ENCODE peak calls at places on chromosomes 3 and 15, in four cellular contexts. E, W, L and P are unnamed samples.

GRCh38 chr15:52486003-52486996 is 42.4 kb downstream of the MYO5A start:
- DNase-seq in E (no peak), W (no peak), L (no peak), P (no peak)

GRCh38 chr15:67504796-67505195 is 16.1 kb upstream of the C15orf61 start:
- DNase-seq in E (no peak), W (no peak), L (no peak), P (no peak)

GRCh38 chr3:197001106-197001971 is 28.3 kb downstream of the MELTF start:
- DNase-seq in E (no peak), W (no peak), L (no peak), P (peak; percentile 60)

GRCh38 chr15:71109130-71109529 is 6.1 kb upstream of the THSD4 start:
- DNase-seq in E (no peak), W (no peak), L (no peak), P (no peak)

GRCh38 chr15:92495468-92495867 is 101.8 kb downstream of the ST8SIA2 start:
- DNase-seq in E (no peak), W (no peak), L (no peak), P (no peak)

GRCh38 chr15:76206325-76206976 is 104.8 kb downstream of the ETFA start:
- DNase-seq in E (no peak), W (no peak), L (no peak), P (peak; percentile 88)

GRCh38 chr3:23495507-23495906 is 292.4 kb downstream of the UBE2E2 start:
- DNase-seq in E (no peak), W (no peak), L (no peak), P (no peak)

GRCh38 chr3:183159319-183159718 is 3.2 kb downstream of the LAMP3 start:
- DNase-seq in E (no peak), W (no peak), L (peak; percentile 39), P (no peak)

GRCh38 chr3:103403191-103403590 is 968.4 kb downstream of the ZPLD1 start:
- DNase-seq in E (no peak), W (no peak), L (no peak), P (no peak)

GRCh38 chr15:52008698-52009434 is 10.2 kb upstream of the MAPK6 start:
- DNase-seq in E (no peak), W (no peak), L (peak; percentile 68), P (no peak)

GRCh38 chr3:188631291-188632010 is 477.5 kb downstream of the LPP start:
- DNase-seq in E (no peak), W (no peak), L (no peak), P (no peak)

GRCh38 chr15:73691398-73691797 is 7.2 kb downstream of the CD276 start:
- DNase-seq in E (no peak), W (no peak), L (peak; percentile 27), P (peak; percentile 42)

GRCh38 chr15:76483752-76484151 is 147.2 kb downstream of the ISL2 start:
- DNase-seq in E (no peak), W (no peak), L (no peak), P (no peak)

GRCh38 chr3:48820626-48821324 is 26.9 kb downstream of the PRKAR2A start:
- DNase-seq in E (no peak), W (no peak), L (no peak), P (no peak)

GRCh38 chr3:19866751-19867347 is 67.2 kb downstream of the EFHB start:
- DNase-seq in E (no peak), W (no peak), L (peak; percentile 75), P (no peak)

GRCh38 chr3:112170046-112170445 is 37.0 kb upstream of the GCSAM start:
- DNase-seq in E (no peak), W (no peak), L (no peak), P (no peak)

GRCh38 chr3:18300916-18301315 is 124.2 kb downstream of the SATB1 start:
- DNase-seq in E (no peak), W (no peak), L (no peak), P (no peak)

GRCh38 chr3:14289590-14290453 is 111.2 kb downstream of the LSM3 start:
- DNase-seq in E (no peak), W (no peak), L (peak; percentile 72), P (no peak)

GRCh38 chr3:16248556-16248955 is 16.2 kb downstream of the DPH3 start:
- DNase-seq in E (no peak), W (no peak), L (no peak), P (peak; percentile 32)

GRCh38 chr3:154421067-154421466 is 8.9 kb downstream of the GPR149 start:
- DNase-seq in E (no peak), W (no peak), L (peak; percentile 18), P (no peak)

GRCh38 chr3:59472541-59472940 is 422.7 kb upstream of the CFAP20DC start:
- DNase-seq in E (no peak), W (no peak), L (no peak), P (no peak)

GRCh38 chr3:69770219-69770618 is 31.0 kb downstream of the MITF start:
- DNase-seq in E (no peak), W (no peak), L (no peak), P (no peak)

GRCh38 chr3:111694471-111694870 is 99.3 kb upstream of the ZBED2 start:
- DNase-seq in E (no peak), W (no peak), L (no peak), P (no peak)

GRCh38 chr3:113019182-113020137 is 28.7 kb downstream of the GTPBP8 start:
- DNase-seq in E (peak; percentile 92), W (peak; percentile 98), L (peak; percentile 91), P (peak; percentile 95)

GRCh38 chr15:34154725-34155204 is 52.9 kb downstream of the PGBD4 start:
- DNase-seq in E (no peak), W (no peak), L (peak; percentile 4), P (no peak)

GRCh38 chr3:141876381-141876890 is at the start of gene ATP1B3:
- DNase-seq in E (peak; percentile 89), W (peak; percentile 92), L (peak; percentile 90), P (peak; percentile 97)

GRCh38 chr3:50724831-50725230 is 50.1 kb downstream of the DOCK3 start:
- DNase-seq in E (no peak), W (no peak), L (no peak), P (no peak)

DNA sequence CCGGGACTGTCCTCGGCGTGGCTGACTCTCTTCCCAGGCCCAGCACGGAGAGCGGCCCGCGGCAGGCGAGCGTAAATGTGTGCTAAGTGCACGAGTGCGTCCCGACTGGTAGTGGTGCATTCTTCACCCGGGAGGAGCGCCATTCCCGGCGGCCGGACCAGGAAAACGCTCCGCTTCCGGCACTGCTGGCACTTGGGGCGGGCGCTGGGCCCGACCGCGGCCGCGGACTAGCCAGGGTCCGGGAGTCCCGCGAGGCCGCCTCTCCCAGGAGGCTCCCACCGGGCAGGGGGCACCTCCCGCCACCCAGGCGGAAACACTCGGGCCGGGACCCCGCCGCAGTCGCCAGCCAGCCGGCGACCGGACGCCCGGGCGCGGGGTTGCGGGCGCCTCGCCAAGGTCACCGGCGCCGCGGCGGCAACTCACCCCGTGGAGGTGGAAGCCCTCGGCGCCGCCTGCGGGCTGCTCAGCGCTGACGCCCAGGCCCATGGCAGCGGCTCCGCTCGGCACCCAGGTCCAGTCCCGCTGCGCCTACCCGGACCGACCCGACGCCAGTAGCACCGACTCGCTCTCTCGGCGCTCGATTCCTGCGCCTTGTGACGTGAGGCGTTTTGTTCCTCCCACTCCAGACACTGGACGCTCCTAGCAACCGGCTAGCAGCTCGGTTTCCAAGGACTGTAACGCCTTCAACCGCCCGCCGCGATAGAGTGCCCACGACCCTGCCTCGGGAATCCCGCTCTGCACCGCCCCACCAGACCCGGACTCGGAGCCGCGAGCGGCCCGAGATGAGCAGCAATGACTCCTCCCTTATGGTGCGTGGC is at the start of the genes GORASP1 and TTC21A:
- DNase-seq in E (peak; percentile 92), W (no peak), L (peak; percentile 92), P (peak; percentile 96)
- TF ChIP-seq POLR2AphosphoS5 in E (peak; percentile 22), W (peak; percentile 97), L (peak; percentile 65), P (peak; percentile 88)

GRCh38 chr3:133964547-133964946 is 65.2 kb downstream of the SLCO2A1 start:
- DNase-seq in E (no peak), W (no peak), L (no peak), P (peak; percentile 40)
- TF ChIP-seq CTCF in E (no peak), W (no peak), L (no peak), P (no peak)

GRCh38 chr3:80999481-80999880 is 762.0 kb downstream of the GBE1 start:
- DNase-seq in E (no peak), W (no peak), L (no peak), P (no peak)

GRCh38 chr3:81003817-81004216 is 757.6 kb downstream of the GBE1 start:
- DNase-seq in E (no peak), W (no peak), L (no peak), P (no peak)

GRCh38 chr3:81005992-81006391 is 755.5 kb downstream of the GBE1 start:
- DNase-seq in E (no peak), W (no peak), L (no peak), P (no peak)

GRCh38 chr3:80998022-80998421 is 763.4 kb downstream of the GBE1 start:
- DNase-seq in E (no peak), W (no peak), L (no peak), P (no peak)

GRCh38 chr3:81003008-81003407 is 758.4 kb downstream of the GBE1 start:
- DNase-seq in E (no peak), W (no peak), L (no peak), P (no peak)
- TF ChIP-seq POLR2AphosphoS5 in E (no peak), W (no peak), L (no peak), P (no peak)

GRCh38 chr15:29125382-29126207 is 144.0 kb downstream of the NSMCE3 start:
- DNase-seq in E (no peak), W (no peak), L (no peak), P (peak; percentile 56)

GRCh38 chr15:29127506-29128430 is 141.9 kb downstream of the NSMCE3 start:
- DNase-seq in E (no peak), W (no peak), L (no peak), P (peak; percentile 70)

GRCh38 chr15:29128671-29129070 is 141.0 kb downstream of the NSMCE3 start:
- DNase-seq in E (no peak), W (no peak), L (no peak), P (peak; percentile 68)

GRCh38 chr15:29126208-29126536 is 143.4 kb downstream of the NSMCE3 start:
- DNase-seq in E (no peak), W (no peak), L (no peak), P (peak; percentile 75)

DNA sequence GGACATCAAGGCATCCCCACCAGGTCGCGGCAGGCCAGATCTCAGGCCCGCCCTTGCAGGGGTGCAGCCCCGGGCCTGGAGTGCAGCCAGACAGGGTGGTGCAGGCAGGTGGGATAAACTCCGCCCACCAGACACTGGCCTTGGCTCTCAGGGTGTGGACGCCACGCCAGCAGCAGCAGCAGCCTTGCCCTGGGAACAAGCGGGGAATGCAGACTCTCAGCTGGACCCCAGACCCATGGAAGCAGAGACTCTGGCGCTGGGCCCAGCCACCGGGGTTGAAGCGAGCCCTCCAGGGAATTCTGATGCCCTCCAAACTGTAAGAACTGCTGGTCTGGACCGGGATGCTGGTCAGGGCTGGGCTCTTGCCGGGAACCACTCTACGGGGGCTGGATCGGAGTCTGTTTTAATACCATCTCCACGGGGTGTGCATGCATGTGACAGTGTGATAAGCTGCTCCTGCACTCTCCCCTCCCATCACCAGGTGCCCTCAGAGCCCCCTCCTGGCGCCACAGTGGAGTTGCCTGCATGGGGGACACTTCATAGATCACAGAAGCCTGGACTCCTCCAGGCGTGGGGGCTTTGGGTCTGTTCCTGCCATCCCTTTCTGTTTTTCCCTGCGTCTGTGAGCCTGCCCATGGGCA is 142.7 kb downstream of the NSMCE3 start:
- DNase-seq in E (no peak), W (no peak), L (peak; percentile 69), P (peak; percentile 66)
- TF ChIP-seq CTCF in E (no peak), W (no peak), L (peak; percentile 50), P (no peak)

DNA sequence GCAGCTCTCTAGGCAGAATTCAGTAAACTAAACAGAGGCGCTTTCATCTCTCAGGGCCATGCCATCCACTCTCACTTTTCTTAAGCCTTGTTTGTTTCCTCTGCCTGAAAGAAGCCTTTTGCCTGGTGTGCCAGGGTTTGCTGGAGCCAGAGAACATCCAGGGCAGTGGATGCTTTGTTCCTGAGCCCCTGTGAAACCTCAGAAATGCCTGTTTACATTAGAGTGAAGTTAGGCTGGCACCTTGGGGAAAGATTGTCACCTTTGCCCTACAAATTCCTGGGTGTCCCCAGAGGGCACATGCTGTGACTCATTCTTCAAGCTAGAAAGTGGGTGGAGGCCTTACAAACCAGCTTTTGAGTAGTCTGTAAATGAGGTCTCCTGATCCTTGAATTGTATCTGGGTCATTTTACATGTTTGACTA is 10.7 kb upstream of the TRAK1 start:
- DNase-seq in E (no peak), W (no peak), L (no peak), P (peak; percentile 21)
- TF ChIP-seq POLR2AphosphoS5 in E (peak; percentile 80), W (peak; percentile 77), L (no peak), P (no peak)